ENCODE peak calls at places on chromosomes 11 and 22, in ten cellular contexts. One of them, this sample, is unnamed.

GRCh38 chr11:69372589-69373250 is 78.8 kb downstream of the MYEOV start:
- DNase-seq in EL: no peak
- DNase-seq in breast epithelium: no peak
- DNase-seq in activated T-cell treated with anti-CD3 and anti-CD28 coated beads for 1 hour: no peak
- DNase-seq in DMS79 treated with DMSO at 0.1 percent for 48 hours: no peak
- DNase-seq in Calu3: no peak
- DNase-seq in NCI-H1930: no peak
- DNase-seq in CD8-positive, alpha-beta memory T cell: no peak
- DNase-seq in fibroblast of lung: no peak
- DNase-seq in HAP-1: no peak
- DNase-seq in this sample: no peak

GRCh38 chr11:130600139-130600538 is 151.7 kb downstream of the ADAMTS15 start:
- DNase-seq in EL: no peak
- DNase-seq in breast epithelium: no peak
- DNase-seq in activated T-cell treated with anti-CD3 and anti-CD28 coated beads for 1 hour: no peak
- DNase-seq in DMS79 treated with DMSO at 0.1 percent for 48 hours: no peak
- DNase-seq in Calu3: no peak
- DNase-seq in NCI-H1930: no peak
- DNase-seq in CD8-positive, alpha-beta memory T cell: no peak
- DNase-seq in fibroblast of lung: peak; percentile 60
- DNase-seq in HAP-1: no peak
- DNase-seq in this sample: peak; percentile 42

GRCh38 chr22:45296628-45297297 is 12.0 kb downstream of the UPK3A start:
- DNase-seq in EL: no peak
- DNase-seq in breast epithelium: no peak
- DNase-seq in activated T-cell treated with anti-CD3 and anti-CD28 coated beads for 1 hour: no peak
- DNase-seq in DMS79 treated with DMSO at 0.1 percent for 48 hours: no peak
- DNase-seq in Calu3: no peak
- DNase-seq in NCI-H1930: no peak
- DNase-seq in CD8-positive, alpha-beta memory T cell: peak; percentile 66
- DNase-seq in fibroblast of lung: no peak
- DNase-seq in HAP-1: no peak
- DNase-seq in this sample: no peak

GRCh38 chr11:27357250-27357649 is 5.8 kb downstream of the CCDC34 start:
- DNase-seq in EL: no peak
- DNase-seq in breast epithelium: no peak
- DNase-seq in activated T-cell treated with anti-CD3 and anti-CD28 coated beads for 1 hour: no peak
- DNase-seq in DMS79 treated with DMSO at 0.1 percent for 48 hours: peak; percentile 64
- DNase-seq in Calu3: no peak
- DNase-seq in NCI-H1930: no peak
- DNase-seq in CD8-positive, alpha-beta memory T cell: no peak
- DNase-seq in fibroblast of lung: no peak
- DNase-seq in HAP-1: no peak
- DNase-seq in this sample: no peak

GRCh38 chr11:112837162-112837826 is 123.9 kb upstream of the NCAM1 start:
- DNase-seq in EL: no peak
- DNase-seq in breast epithelium: no peak
- DNase-seq in activated T-cell treated with anti-CD3 and anti-CD28 coated beads for 1 hour: no peak
- DNase-seq in DMS79 treated with DMSO at 0.1 percent for 48 hours: no peak
- DNase-seq in Calu3: no peak
- DNase-seq in NCI-H1930: peak; percentile 24
- DNase-seq in CD8-positive, alpha-beta memory T cell: no peak
- DNase-seq in fibroblast of lung: no peak
- DNase-seq in HAP-1: no peak
- DNase-seq in this sample: no peak

GRCh38 chr11:16606784-16607674 is 131.4 kb upstream of the C11orf58 start:
- DNase-seq in EL: peak; percentile 47
- DNase-seq in breast epithelium: no peak
- DNase-seq in activated T-cell treated with anti-CD3 and anti-CD28 coated beads for 1 hour: no peak
- DNase-seq in DMS79 treated with DMSO at 0.1 percent for 48 hours: peak; percentile 69
- DNase-seq in Calu3: peak; percentile 62
- DNase-seq in NCI-H1930: no peak
- DNase-seq in CD8-positive, alpha-beta memory T cell: no peak
- DNase-seq in fibroblast of lung: peak; percentile 27
- DNase-seq in HAP-1: no peak
- DNase-seq in this sample: peak; percentile 60

GRCh38 chr22:44702479-44703219 is 645 bp downstream of the PRR5 start:
- DNase-seq in EL: peak; percentile 57
- DNase-seq in breast epithelium: no peak
- DNase-seq in activated T-cell treated with anti-CD3 and anti-CD28 coated beads for 1 hour: no peak
- DNase-seq in DMS79 treated with DMSO at 0.1 percent for 48 hours: no peak
- DNase-seq in Calu3: peak; percentile 52
- DNase-seq in NCI-H1930: no peak
- DNase-seq in CD8-positive, alpha-beta memory T cell: no peak
- DNase-seq in fibroblast of lung: peak; percentile 41
- DNase-seq in HAP-1: peak; percentile 25
- DNase-seq in this sample: peak; percentile 76

GRCh38 chr11:83156996-83157754 is at the start of gene PCF11:
- DNase-seq in EL: no peak
- DNase-seq in breast epithelium: no peak
- DNase-seq in activated T-cell treated with anti-CD3 and anti-CD28 coated beads for 1 hour: no peak
- DNase-seq in DMS79 treated with DMSO at 0.1 percent for 48 hours: no peak
- DNase-seq in Calu3: no peak
- DNase-seq in NCI-H1930: no peak
- DNase-seq in CD8-positive, alpha-beta memory T cell: no peak
- DNase-seq in fibroblast of lung: no peak
- DNase-seq in HAP-1: no peak
- DNase-seq in this sample: no peak

GRCh38 chr11:67024410-67024809 is 1.5 kb downstream of the SYT12 start:
- DNase-seq in EL: no peak
- DNase-seq in breast epithelium: no peak
- DNase-seq in activated T-cell treated with anti-CD3 and anti-CD28 coated beads for 1 hour: no peak
- DNase-seq in DMS79 treated with DMSO at 0.1 percent for 48 hours: no peak
- DNase-seq in Calu3: no peak
- DNase-seq in NCI-H1930: no peak
- DNase-seq in CD8-positive, alpha-beta memory T cell: peak; percentile 60
- DNase-seq in fibroblast of lung: no peak
- DNase-seq in HAP-1: no peak
- DNase-seq in this sample: no peak

GRCh38 chr11:108929241-108929640 is 264.4 kb downstream of the DDX10 start:
- DNase-seq in EL: peak; percentile 93
- DNase-seq in breast epithelium: no peak
- DNase-seq in activated T-cell treated with anti-CD3 and anti-CD28 coated beads for 1 hour: no peak
- DNase-seq in DMS79 treated with DMSO at 0.1 percent for 48 hours: no peak
- DNase-seq in Calu3: no peak
- DNase-seq in NCI-H1930: no peak
- DNase-seq in CD8-positive, alpha-beta memory T cell: no peak
- DNase-seq in fibroblast of lung: peak; percentile 94
- DNase-seq in HAP-1: no peak
- DNase-seq in this sample: peak; percentile 96

GRCh38 chr11:102111787-102112653 is 1.8 kb downstream of the YAP1 start:
- DNase-seq in EL: peak; percentile 91
- DNase-seq in breast epithelium: no peak
- DNase-seq in activated T-cell treated with anti-CD3 and anti-CD28 coated beads for 1 hour: no peak
- DNase-seq in DMS79 treated with DMSO at 0.1 percent for 48 hours: no peak
- DNase-seq in Calu3: no peak
- DNase-seq in NCI-H1930: no peak
- DNase-seq in CD8-positive, alpha-beta memory T cell: peak; percentile 13
- DNase-seq in fibroblast of lung: peak; percentile 93
- DNase-seq in HAP-1: peak; percentile 64
- DNase-seq in this sample: peak; percentile 91

GRCh38 chr11:134613646-134614045 is 201.6 kb upstream of the B3GAT1 start:
- DNase-seq in EL: no peak
- DNase-seq in breast epithelium: no peak
- DNase-seq in activated T-cell treated with anti-CD3 and anti-CD28 coated beads for 1 hour: no peak
- DNase-seq in DMS79 treated with DMSO at 0.1 percent for 48 hours: peak; percentile 78
- DNase-seq in Calu3: no peak
- DNase-seq in NCI-H1930: no peak
- DNase-seq in CD8-positive, alpha-beta memory T cell: no peak
- DNase-seq in fibroblast of lung: no peak
- DNase-seq in HAP-1: no peak
- DNase-seq in this sample: no peak

GRCh38 chr11:82775736-82776346 is 42.2 kb upstream of the FAM181B start:
- DNase-seq in EL: peak; percentile 79
- DNase-seq in breast epithelium: no peak
- DNase-seq in activated T-cell treated with anti-CD3 and anti-CD28 coated beads for 1 hour: no peak
- DNase-seq in DMS79 treated with DMSO at 0.1 percent for 48 hours: no peak
- DNase-seq in Calu3: peak; percentile 57
- DNase-seq in NCI-H1930: no peak
- DNase-seq in CD8-positive, alpha-beta memory T cell: peak; percentile 10
- DNase-seq in fibroblast of lung: peak; percentile 38
- DNase-seq in HAP-1: peak; percentile 56
- DNase-seq in this sample: peak; percentile 58

This sample was measured in mesenchymal stem cell.